ENCODE peak calls at places on chromosome 6, in ten cellular contexts. M is CD4-positive, alpha-beta memory T cell; K is heart right ventricle; C is IMR-90; G is pancreas; Z is SK-N-SH; D is hepatocyte; H is ovary; E is thoracic aorta; U is endodermal cell. I is an unnamed sample.

GRCh38 chr6:89375427-89375868 is 22.9 kb upstream of the UBE2J1 start:
- DNase-seq in E (no peak), H (no peak), K (peak; percentile 35), C (no peak), M (peak; percentile 84), Z (peak; percentile 60), G (peak; percentile 75), U (peak; percentile 94), D (peak; percentile 84), I (no peak)

GRCh38 chr6:125363360-125364121 is 61.8 kb upstream of the HDDC2 start:
- DNase-seq in K (peak; percentile 86), E (no peak), U (peak; percentile 92), G (peak; percentile 9), Z (peak; percentile 39), M (no peak), D (peak; percentile 78), H (no peak), C (peak; percentile 17), I (peak; percentile 65)

GRCh38 chr6:141653590-141653989 is 479.1 kb upstream of the GJE1 start:
- DNase-seq in H (no peak), D (peak; percentile 8), K (no peak), E (no peak), G (no peak), M (no peak), U (no peak), Z (no peak), C (no peak), I (no peak)

GRCh38 chr6:163180874-163181541 is 233.5 kb upstream of the QKI start:
- DNase-seq in D (peak; percentile 84), E (no peak), Z (no peak), H (no peak), C (no peak), M (no peak), K (peak; percentile 83), U (peak; percentile 92), G (peak; percentile 52), I (peak; percentile 58)

GRCh38 chr6:125787791-125788190 is 3.0 kb upstream of the NCOA7 start:
- DNase-seq in M (no peak), G (no peak), D (peak; percentile 32), Z (no peak), U (no peak), H (peak; percentile 20), E (no peak), K (no peak), C (peak; percentile 54), I (peak; percentile 49)

GRCh38 chr6:35710241-35710847 is 21.6 kb upstream of the FKBP5 start:
- DNase-seq in E (no peak), Z (no peak), C (no peak), U (peak; percentile 11), K (no peak), D (peak; percentile 47), M (peak; percentile 36), G (no peak), H (peak; percentile 6), I (no peak)

GRCh38 chr6:49202923-49203322 is 260.1 kb downstream of the MMUT start:
- DNase-seq in M (no peak), D (no peak), G (no peak), K (no peak), C (no peak), U (no peak), E (no peak), H (no peak), Z (no peak), I (no peak)

GRCh38 chr6:150712502-150713252 is 113.0 kb downstream of the PLEKHG1 start:
- DNase-seq in Z (no peak), H (no peak), G (no peak), E (no peak), K (no peak), C (no peak), D (no peak), M (no peak), U (no peak), I (no peak)

GRCh38 chr6:157514659-157515496 is 133.9 kb downstream of the ZDHHC14 start:
- DNase-seq in D (peak; percentile 35), E (no peak), H (no peak), Z (no peak), C (peak; percentile 69), K (peak; percentile 38), U (no peak), M (no peak), G (no peak), I (no peak)

GRCh38 chr6:140441256-140441655 is 1066.8 kb upstream of the CITED2 start:
- DNase-seq in U (peak; percentile 85), D (peak; percentile 76), G (peak; percentile 4), E (no peak), Z (peak; percentile 11), K (peak; percentile 79), C (peak; percentile 63), M (no peak), H (peak; percentile 46), I (peak; percentile 83)

GRCh38 chr6:26225848-26226590 is 138.8 kb downstream of the HFE start:
- DNase-seq in K (no peak), D (no peak), U (peak; percentile 76), H (no peak), G (no peak), M (no peak), C (no peak), Z (no peak), E (no peak), I (no peak)

GRCh38 chr6:75143186-75143585 is 62.7 kb downstream of the COL12A1 start:
- DNase-seq in E (no peak), D (no peak), C (peak; percentile 90), U (no peak), H (no peak), K (no peak), G (no peak), Z (no peak), M (no peak), I (no peak)

GRCh38 chr6:21598662-21599061 is 5.1 kb downstream of the SOX4 start:
- DNase-seq in G (no peak), M (no peak), C (no peak), D (no peak), Z (no peak), U (no peak), H (no peak), E (no peak), K (no peak), I (no peak)

GRCh38 chr6:95159557-95159956 is 417.8 kb upstream of the MANEA start:
- DNase-seq in C (no peak), D (no peak), E (no peak), K (no peak), G (no peak), H (no peak), Z (no peak), M (no peak), U (no peak), I (no peak)

GRCh38 chr6:137111296-137112066 is 62.0 kb downstream of the IL22RA2 start:
- DNase-seq in G (no peak), C (no peak), D (no peak), E (no peak), H (no peak), U (no peak), Z (no peak), M (no peak), K (no peak), I (no peak)

GRCh38 chr6:33843086-33843695 is 39.4 kb upstream of the MLN start:
- DNase-seq in Z (peak; percentile 52), U (no peak), G (no peak), D (no peak), H (no peak), C (no peak), K (no peak), M (no peak), E (no peak), I (no peak)

GRCh38 chr6:170439366-170440351 is 113.4 kb downstream of the PSMB1 start:
- DNase-seq in Z (peak; percentile 29), E (no peak), H (peak; percentile 2), C (peak; percentile 31), U (peak; percentile 31), D (no peak), M (no peak), K (no peak), G (no peak), I (no peak)

GRCh38 chr6:36443498-36443844 is 671 bp downstream of the KCTD20 start:
- DNase-seq in M (no peak), U (no peak), G (no peak), Z (no peak), E (no peak), D (no peak), H (no peak), K (no peak), C (no peak), I (no peak)

GRCh38 chr6:111793711-111794111 is 79.5 kb downstream of the FYN start:
- DNase-seq in M (peak; percentile 51), C (no peak), K (no peak), U (no peak), H (no peak), D (no peak), E (no peak), G (no peak), Z (no peak), I (no peak)

GRCh38 chr6:167836722-167837121 is 10.0 kb downstream of the AFDN start:
- DNase-seq in U (no peak), K (no peak), M (no peak), D (no peak), E (no peak), Z (no peak), G (no peak), H (no peak), C (no peak), I (no peak)
- H3K27me3 ChIP-seq in U (no peaks in the 10 kb centered on the region), K (no peaks in the 10 kb centered on the region), M (no peaks in the 10 kb centered on the region), D (no peaks in the 10 kb centered on the region), E (no peaks in the 10 kb centered on the region), Z (no peaks in the 10 kb centered on the region), G (no peaks in the 10 kb centered on the region), H (no peaks in the 10 kb centered on the region), C (no peaks in the 10 kb centered on the region), I (no peaks in the 10 kb centered on the region)

DNA sequence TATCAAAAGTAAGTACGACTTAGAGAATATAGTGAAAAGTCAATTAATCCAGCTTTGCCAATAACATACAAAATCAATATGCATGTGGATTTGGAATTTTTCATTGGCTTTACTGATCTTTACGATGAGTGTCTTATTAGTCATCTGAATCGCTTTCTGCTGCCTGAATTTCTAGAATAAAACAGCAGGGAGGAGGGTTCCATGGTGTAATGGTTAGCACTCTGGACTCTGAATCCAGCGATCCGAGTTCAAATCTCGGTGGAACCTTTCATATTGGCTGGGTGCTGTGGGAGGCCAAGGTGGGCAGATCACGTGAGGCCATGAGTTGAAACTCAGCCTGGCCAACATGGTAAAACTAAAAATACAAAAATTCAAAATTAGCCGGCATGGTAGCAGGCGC is 448.8 kb downstream of the RNF144B start:
- DNase-seq in C (no peak), K (no peak), D (no peak), U (no peak), M (no peak), Z (no peak), G (no peak), H (no peak), E (no peak), I (no peak)
- H3K9me3 ChIP-seq in C (peaks cover 9% of the 10 kb centered on the region), K (no peaks in the 10 kb centered on the region), D (no peaks in the 10 kb centered on the region), U (no peaks in the 10 kb centered on the region), M (no peaks in the 10 kb centered on the region), Z (no peaks in the 10 kb centered on the region), G (no peaks in the 10 kb centered on the region), H (no peaks in the 10 kb centered on the region), E (no peaks in the 10 kb centered on the region), I (no peaks in the 10 kb centered on the region)

GRCh38 chr6:10882654-10883053 is 813 bp upstream of the GCM2 start:
- DNase-seq in E (no peak), Z (no peak), C (no peak), K (no peak), G (no peak), D (peak; percentile 5), M (no peak), H (no peak), U (peak; percentile 79), I (no peak)
- H3K27me3 ChIP-seq in E (peaks cover 18% of the 10 kb centered on the region), Z (peaks cover 6% of the 10 kb centered on the region), C (peaks cover 69% of the 10 kb centered on the region), K (peaks cover 89% of the 10 kb centered on the region), G (peaks cover 20% of the 10 kb centered on the region), D (peaks cover 87% of the 10 kb centered on the region), M (peaks cover 17% of the 10 kb centered on the region), H (no peaks in the 10 kb centered on the region), U (peaks cover 84% of the 10 kb centered on the region), I (no peaks in the 10 kb centered on the region)

GRCh38 chr6:159271257-159271656 is 102.1 kb downstream of the FNDC1 start:
- DNase-seq in D (no peak), C (no peak), H (no peak), Z (no peak), M (no peak), K (no peak), E (no peak), G (no peak), U (no peak), I (no peak)
- H3K9me3 ChIP-seq in D (no peaks in the 10 kb centered on the region), C (no peaks in the 10 kb centered on the region), H (no peaks in the 10 kb centered on the region), Z (no peaks in the 10 kb centered on the region), M (no peaks in the 10 kb centered on the region), K (no peaks in the 10 kb centered on the region), E (no peaks in the 10 kb centered on the region), G (no peaks in the 10 kb centered on the region), U (peaks cover 4% of the 10 kb centered on the region), I (no peaks in the 10 kb centered on the region)